ENCODE peak calls at places on chromosomes 13 and 19, in six cellular contexts. Z is fibroblast of pulmonary artery; Q is activated T-helper 1 cell treated with anti-CD3 and anti-CD28 coated beads, Interleukin-12 subunit alpha, Interleukin-12 subunit beta, Interleukin-2, Interleukin-4 antibody, amounts not matched to agents 30 ng/mL and 10 ng/mL and 1 ng/mL, durations not matched to agents 14 hours and 24 hours and 36 hours; C is AG09309; X is NCI-H1092 treated with DMSO at 0.1 percent for 48 hours; R is occipital lobe. G is an unnamed sample.

GRCh38 chr19:42352216-42352892 is 26.9 kb downstream of the MEGF8 start:
- DNase-seq in R (peak), Q (no peak), Z (peak), X (no peak), C (no peak), G (peak)

GRCh38 chr13:113837554-113838355 is 26.1 kb downstream of the GAS6 start:
- DNase-seq in R (peak), Q (no peak), Z (peak), C (peak), X (no peak), G (no peak)

GRCh38 chr19:50728084-50728737 is 5.0 kb downstream of the CLEC11A start:
- DNase-seq in R (peak), C (no peak), X (no peak), Z (peak), Q (peak), G (peak)

GRCh38 chr19:48625891-48626327 is 6.6 kb downstream of the SPHK2 start:
- DNase-seq in R (no peak), Z (no peak), X (no peak), Q (no peak), C (no peak), G (no peak)

GRCh38 chr19:13987101-13987890 is 18.8 kb downstream of the RFX1 start:
- DNase-seq in X (no peak), C (no peak), Z (no peak), R (no peak), Q (no peak), G (peak)

GRCh38 chr13:24097667-24098066 is 62.9 kb upstream of the SPATA13 start:
- DNase-seq in Z (no peak), Q (peak), C (no peak), X (no peak), R (no peak), G (no peak)

GRCh38 chr13:27006519-27007161 is 165.0 kb downstream of the USP12 start:
- DNase-seq in Z (peak), X (peak), R (peak), C (no peak), Q (no peak), G (peak)

GRCh38 chr19:10533656-10534386 is 9.9 kb upstream of the ATG4D start:
- DNase-seq in Q (no peak), X (no peak), R (no peak), C (peak), Z (peak), G (no peak)

GRCh38 chr13:114111577-114111976 is 20.8 kb downstream of the RASA3 start:
- DNase-seq in X (no peak), R (no peak), Q (no peak), C (no peak), Z (no peak), G (no peak)